ENCODE peak calls at places on chromosomes 12 and 14, in five cellular contexts. C is CD8-positive, alpha-beta T cell; X is fibroblast of villous mesenchyme; D is testis; U is neural progenitor cell. M is an unnamed sample.

GRCh38 chr14:75315143-75315542 is 36.5 kb downstream of the FOS start:
- DNase-seq in U (no peak), C (no peak), X (peak; percentile 42), D (peak; percentile 69), M (no peak)

GRCh38 chr12:121673013-121673441 is 3.6 kb upstream of the MORN3 start:
- DNase-seq in D (peak; percentile 28), U (no peak), X (no peak), C (no peak), M (no peak)

GRCh38 chr14:89445252-89445973 is 28.4 kb upstream of the FOXN3 start:
- DNase-seq in D (no peak), C (no peak), X (no peak), U (no peak), M (no peak)

GRCh38 chr14:97306133-97306784 is 509.1 kb downstream of the VRK1 start:
- DNase-seq in U (no peak), X (no peak), D (no peak), C (no peak), M (no peak)

GRCh38 chr14:91482278-91483023 is 27.7 kb downstream of the PPP4R3A start:
- DNase-seq in X (peak; percentile 73), C (no peak), D (no peak), U (no peak), M (no peak)

GRCh38 chr12:18045446-18046001 is 44.5 kb downstream of the RERGL start:
- DNase-seq in U (no peak), X (no peak), D (no peak), C (no peak), M (no peak)

GRCh38 chr14:103045387-103045869 is 11.9 kb downstream of the CDC42BPB start:
- DNase-seq in C (no peak), X (no peak), U (no peak), D (no peak), M (no peak)

GRCh38 chr14:61891251-61891650 is 129.0 kb downstream of the SNAPC1 start:
- DNase-seq in D (no peak), C (no peak), U (peak; percentile 30), X (no peak), M (no peak)

GRCh38 chr14:51004801-51005526 is 60.7 kb upstream of the PYGL start:
- DNase-seq in X (peak; percentile 11), U (no peak), C (no peak), D (no peak), M (no peak)

GRCh38 chr14:60945984-60946383 is 34.9 kb downstream of the TRMT5 start:
- DNase-seq in D (no peak), U (no peak), X (no peak), C (no peak), M (no peak)

GRCh38 chr12:119693006-119693405 is 25.1 kb downstream of the PRKAB1 start:
- DNase-seq in U (no peak), C (no peak), X (peak; percentile 100), D (no peak), M (no peak)

GRCh38 chr14:79986251-79986650 is 225.1 kb downstream of the DIO2 start:
- DNase-seq in X (no peak), D (no peak), C (no peak), U (no peak), M (no peak)

GRCh38 chr12:28611501-28611900 is 421.2 kb downstream of the CCDC91 start:
- DNase-seq in X (no peak), U (no peak), D (no peak), C (no peak), M (no peak)

GRCh38 chr14:91233936-91234790 is 10.3 kb downstream of the GPR68 start:
- DNase-seq in U (no peak), D (no peak), X (no peak), C (no peak), M (no peak)

GRCh38 chr12:125406131-125406530 is 340.9 kb downstream of the AACS start:
- DNase-seq in D (no peak), U (no peak), X (no peak), C (no peak), M (no peak)

GRCh38 chr14:105525326-105525725 is 1.1 kb upstream of the TMEM121 start:
- DNase-seq in D (no peak), X (no peak), U (no peak), C (no peak), M (no peak)

GRCh38 chr12:124802361-124802760 is 61.3 kb downstream of the SCARB1 start:
- DNase-seq in C (no peak), U (no peak), X (no peak), D (no peak), M (no peak)

GRCh38 chr14:106657460-106657859 is 1131.1 kb downstream of the TMEM121 start:
- DNase-seq in X (no peak), D (peak; percentile 49), C (no peak), U (no peak), M (no peak)

GRCh38 chr12:53532026-53532425 is 24.7 kb upstream of the NPFF start:
- DNase-seq in D (no peak), U (no peak), C (no peak), X (no peak), M (no peak)

GRCh38 chr12:44847888-44848770 is 28.0 kb downstream of the NELL2 start:
- DNase-seq in X (no peak), D (no peak), U (no peak), C (peak; percentile 46), M (no peak)

GRCh38 chr14:101478796-101479410 is 82.4 kb upstream of the DIO3 start:
- DNase-seq in D (peak; percentile 6), C (no peak), X (no peak), U (no peak), M (peak; percentile 44)

GRCh38 chr12:6627598-6627997 is 8.2 kb downstream of the LPAR5 start:
- DNase-seq in C (no peak), U (no peak), D (no peak), X (no peak), M (no peak)

GRCh38 chr12:50924439-50925341 is 27.7 kb upstream of the HIGD1C start:
- DNase-seq in U (peak; percentile 49), D (peak; percentile 95), C (peak; percentile 31), X (peak; percentile 99), M (no peak)

GRCh38 chr14:103690332-103690731 is 24.9 kb downstream of the XRCC3 start:
- DNase-seq in D (no peak), X (no peak), U (no peak), C (no peak), M (no peak)

GRCh38 chr12:12181516-12181915 is 85.3 kb downstream of the LRP6 start:
- DNase-seq in D (no peak), X (no peak), U (no peak), C (no peak), M (no peak)

GRCh38 chr12:57182918-57183575 is 33.5 kb upstream of the NXPH4 start:
- DNase-seq in C (peak; percentile 72), U (peak; percentile 81), D (peak; percentile 85), X (peak; percentile 62), M (peak; percentile 86)

GRCh38 chr14:64841772-64842490 is 37.8 kb downstream of the SPTB start:
- DNase-seq in X (no peak), U (peak; percentile 10), D (no peak), C (no peak), M (no peak)

GRCh38 chr14:64844993-64845536 is 34.6 kb downstream of the SPTB start:
- DNase-seq in U (no peak), C (no peak), X (no peak), D (no peak), M (no peak)

GRCh38 chr14:64844272-64844671 is 35.4 kb downstream of the SPTB start:
- DNase-seq in D (no peak), X (no peak), U (no peak), C (no peak), M (no peak)

GRCh38 chr14:64838656-64839055 is 41.1 kb downstream of the SPTB start:
- DNase-seq in U (no peak), C (no peak), X (no peak), D (no peak), M (no peak)

DNA sequence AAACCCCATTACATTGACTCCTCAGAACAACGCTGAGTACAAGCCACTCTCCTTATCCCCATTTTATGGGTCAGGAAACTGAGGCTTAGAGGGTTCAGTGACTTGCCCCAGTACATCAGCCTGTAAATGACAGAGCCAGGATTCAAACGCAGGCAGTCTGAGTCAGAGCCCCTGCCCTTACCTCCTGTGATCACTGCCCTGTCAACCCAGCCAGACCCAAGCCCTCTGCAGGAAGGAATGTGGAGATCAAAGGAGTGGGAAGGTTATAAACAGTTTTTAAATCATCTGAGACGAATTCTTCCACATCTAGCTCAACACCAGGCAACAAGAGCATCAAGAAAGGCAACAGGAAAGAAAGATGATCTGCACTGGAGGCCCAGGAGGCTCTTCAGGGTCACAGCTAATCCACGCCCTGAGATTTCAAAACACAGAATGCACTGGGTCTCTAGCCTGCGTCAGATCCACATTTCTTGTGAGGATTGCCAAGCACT is 38.5 kb downstream of the SPTB start:
- DNase-seq in D (no peak), C (no peak), U (peak; percentile 59), X (peak; percentile 52), M (no peak)
- TF ChIP-seq CTCF in D (no peak), C (no peak), U (peak; percentile 56), X (peak; percentile 56), M (peak; percentile 64)

DNA sequence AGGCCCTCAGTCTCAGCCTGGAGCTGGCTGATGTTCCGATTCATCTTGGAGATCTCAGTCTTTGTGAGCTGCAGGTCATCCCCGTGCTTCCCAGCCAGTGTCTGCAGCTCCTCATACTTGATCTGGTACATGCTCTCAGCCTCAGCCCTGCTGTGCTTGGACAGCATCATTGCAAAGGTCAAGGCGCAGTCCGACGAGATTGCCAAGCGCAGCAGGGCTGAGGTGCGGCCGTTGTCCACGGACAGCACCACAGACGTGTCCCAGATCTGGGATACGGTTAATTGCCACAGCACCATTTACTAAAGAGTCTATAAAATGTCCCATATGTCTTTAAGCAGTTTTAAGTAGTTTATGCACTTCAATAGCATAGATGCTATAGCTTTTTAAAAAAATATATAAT is 965.7 kb downstream of the FSCB start:
- DNase-seq in D (no peak), C (no peak), X (no peak), U (no peak), M (no peak)
- TF ChIP-seq CTCF in D (no peak), C (no peak), X (no peak), U (no peak), M (no peak)

GRCh38 chr12:96989916-96990315 is 82.9 kb downstream of the NEDD1 start:
- DNase-seq in D (no peak), C (no peak), U (peak; percentile 80), X (no peak), M (no peak)
- TF ChIP-seq CTCF in D (no peak), C (no peak), U (peak; percentile 80), X (peak; percentile 17), M (peak; percentile 75)

GRCh38 chr12:49557187-49557916 is 10.6 kb downstream of the MCRS1 start:
- DNase-seq in X (no peak), C (no peak), U (no peak), D (no peak), M (no peak)

GRCh38 chr12:49558526-49558925 is 9.4 kb downstream of the MCRS1 start:
- DNase-seq in C (no peak), X (no peak), U (no peak), D (no peak), M (no peak)

GRCh38 chr12:49556391-49557186 is 11.4 kb downstream of the MCRS1 start:
- DNase-seq in X (no peak), C (no peak), U (no peak), D (no peak), M (no peak)

GRCh38 chr12:49559011-49559675 is 8.8 kb downstream of the MCRS1 start:
- DNase-seq in D (no peak), C (no peak), X (no peak), U (no peak), M (no peak)

DNA sequence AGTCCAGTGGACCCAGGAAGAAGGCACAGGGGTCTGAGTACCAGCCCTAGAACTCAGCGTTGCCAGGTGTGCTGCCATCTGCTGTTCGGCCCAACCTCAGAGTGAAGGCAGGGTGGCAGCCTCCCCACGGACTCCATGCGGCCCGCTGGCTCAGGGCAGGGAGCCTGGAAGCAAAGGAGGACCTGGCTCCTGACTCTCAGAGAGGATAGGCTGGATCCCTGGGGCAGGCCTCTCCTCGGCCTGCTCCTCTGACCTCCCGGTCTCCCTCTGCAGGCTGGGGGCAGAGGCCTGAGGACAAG is 10.1 kb downstream of the MCRS1 start:
- DNase-seq in C (no peak), U (no peak), X (no peak), D (no peak), M (no peak)
- TF ChIP-seq CTCF in C (no peak), U (no peak), X (peak; percentile 11), D (no peak), M (no peak)